ENCODE peak calls at places on chromosome 14, in six cellular contexts. H is NCI-H460; X is activated T-cell treated with anti-CD3 and anti-CD28 coated beads, Interleukin-2, amount 50 U/mL, for 72 hours; Z is lung; C is T-helper 9 cell; Y is GM10248. U is an unnamed sample.
A peak's percentile ranks its signal among the peaks of the same experiment; 100 is the strongest.

GRCh38 chr14:23528555-23528954 is 23.0 kb downstream of the ZFHX2 start:
- DNase-seq in C (no peak), H (no peak), X (no peak), Z (no peak), Y (no peak), U (no peak)

GRCh38 chr14:33509927-33510535 is 440.8 kb downstream of the EGLN3 start:
- DNase-seq in C (no peak), Z (no peak), X (no peak), H (no peak), Y (no peak), U (no peak)

GRCh38 chr14:73732006-73732405 is 17.8 kb upstream of the PNMA1 start:
- DNase-seq in X (no peak), Y (no peak), Z (no peak), H (no peak), C (no peak), U (no peak)

GRCh38 chr14:21414137-21414631 is 30.4 kb upstream of the SUPT16H start:
- DNase-seq in C (no peak), Y (peak; percentile 52), H (no peak), X (peak; percentile 16), Z (no peak), U (no peak)

GRCh38 chr14:87113286-87113685 is 879.7 kb downstream of the GALC start:
- DNase-seq in X (no peak), H (no peak), C (no peak), Y (no peak), Z (no peak), U (no peak)

GRCh38 chr14:59455411-59455810 is 9.8 kb downstream of the GPR135 start:
- DNase-seq in C (no peak), X (no peak), Y (no peak), H (no peak), Z (no peak), U (no peak)

GRCh38 chr14:96237641-96238040 is 18.4 kb upstream of the BDKRB1 start:
- DNase-seq in H (no peak), X (no peak), Z (no peak), Y (no peak), C (no peak), U (no peak)

GRCh38 chr14:100472491-100472890 is 114.7 kb downstream of the BEGAIN start:
- DNase-seq in Z (no peak), H (no peak), Y (no peak), X (no peak), C (no peak), U (no peak)

GRCh38 chr14:33773205-33774030 is 177.5 kb downstream of the EGLN3 start:
- DNase-seq in Z (no peak), C (no peak), H (no peak), Y (no peak), X (no peak), U (peak; percentile 81)

GRCh38 chr14:60310086-60310684 is 61.2 kb downstream of the PPM1A start:
- DNase-seq in X (no peak), Z (no peak), C (no peak), Y (no peak), H (no peak), U (no peak)

GRCh38 chr14:21924479-21924878 is 250.9 kb upstream of the OR4E1 start:
- DNase-seq in Y (no peak), H (no peak), X (peak; percentile 54), C (peak; percentile 39), Z (no peak), U (no peak)

GRCh38 chr14:99674776-99675175 is 9.3 kb upstream of the CYP46A1 start:
- DNase-seq in H (no peak), C (no peak), Z (no peak), X (no peak), Y (no peak), U (no peak)

GRCh38 chr14:71262466-71262865 is 355.2 kb downstream of the PCNX1 start:
- DNase-seq in C (no peak), Y (no peak), Z (no peak), X (no peak), H (no peak), U (no peak)

GRCh38 chr14:50501642-50502041 is 30.7 kb downstream of the MAP4K5 start:
- DNase-seq in Y (no peak), H (no peak), Z (no peak), C (no peak), X (no peak), U (peak; percentile 19)

GRCh38 chr14:100623557-100623956 is 36.3 kb upstream of the BEGAIN start:
- DNase-seq in X (no peak), C (no peak), Z (no peak), H (no peak), Y (no peak), U (no peak)

GRCh38 chr14:100735271-100735670 is 8.6 kb downstream of the DLK1 start:
- DNase-seq in X (no peak), Y (no peak), Z (no peak), C (no peak), H (no peak), U (no peak)

GRCh38 chr14:90627478-90627877 is 188.8 kb downstream of the TTC7B start:
- DNase-seq in H (no peak), X (no peak), C (no peak), Y (no peak), Z (no peak), U (no peak)

GRCh38 chr14:59249029-59249428 is 60.6 kb downstream of the DAAM1 start:
- DNase-seq in Y (no peak), X (no peak), C (no peak), H (no peak), Z (no peak), U (no peak)

GRCh38 chr14:47186491-47186890 is 488.9 kb downstream of the MDGA2 start:
- DNase-seq in C (no peak), X (no peak), Z (no peak), H (no peak), Y (no peak), U (no peak)

GRCh38 chr14:22520235-22520634 is 68.8 kb downstream of the DAD1 start:
- DNase-seq in C (no peak), Z (no peak), Y (no peak), X (no peak), H (no peak), U (no peak)

GRCh38 chr14:94671870-94672444 is 59.8 kb downstream of the SERPINA3 start:
- DNase-seq in X (no peak), Y (no peak), Z (no peak), H (no peak), C (no peak), U (no peak)

GRCh38 chr14:35986219-35986573 is 160.1 kb downstream of the BRMS1L start:
- DNase-seq in C (no peak), X (no peak), H (no peak), Z (no peak), Y (no peak), U (no peak)

GRCh38 chr14:36207500-36207899 is 31.0 kb upstream of the PTCSC3 start:
- DNase-seq in H (peak; percentile 15), Z (no peak), X (no peak), Y (no peak), C (no peak), U (no peak)

GRCh38 chr14:24978862-24979724 is 70.9 kb downstream of the STXBP6 start:
- DNase-seq in H (no peak), Y (peak; percentile 45), C (no peak), Z (no peak), X (no peak), U (no peak)

U was measured in COLO829.